ENCODE peak calls at places on chromosome 1, in eight cellular contexts. W is HS-5; I is NAMALWA; E is activated naive CD4-positive, alpha-beta T cell; R is GF-D8; C is stimulated activated naive CD4-positive, alpha-beta T cell; X is lung microvascular endothelial cell; K is stimulated activated CD4-positive, alpha-beta T cell treated with anti-CD3 and anti-CD28 coated beads, TNF-alpha, amount 100 ng/mL, for 1 hour. V is an unnamed sample.

GRCh38 chr1:231420959-231421615 is 1.0 kb downstream of the EGLN1 start:
- DNase-seq in W (no peak), I (peak), E (peak), R (no peak), C (peak), X (peak), K (peak), V (peak)

GRCh38 chr1:97691325-97691724 is 229.5 kb downstream of the DPYD start:
- DNase-seq in W (no peak), I (no peak), E (no peak), R (no peak), C (no peak), X (no peak), K (no peak), V (no peak)

GRCh38 chr1:229130028-229130668 is 140.8 kb upstream of the RAB4A start:
- DNase-seq in W (no peak), I (no peak), E (peak), R (peak), C (no peak), X (no peak), K (no peak), V (no peak)

GRCh38 chr1:184492543-184492942 is 105.7 kb downstream of the C1orf21 start:
- DNase-seq in W (no peak), I (no peak), E (no peak), R (no peak), C (no peak), X (no peak), K (no peak), V (no peak)

GRCh38 chr1:3522564-3523270 is 68.3 kb downstream of the ARHGEF16 start:
- DNase-seq in W (no peak), I (no peak), E (no peak), R (no peak), C (no peak), X (no peak), K (no peak), V (no peak)

GRCh38 chr1:88488277-88488676 is 195.8 kb upstream of the PKN2 start:
- DNase-seq in W (peak), I (no peak), E (no peak), R (no peak), C (no peak), X (peak), K (no peak), V (no peak)

GRCh38 chr1:212157252-212157651 is 121.7 kb downstream of the DTL start:
- DNase-seq in W (no peak), I (no peak), E (no peak), R (no peak), C (no peak), X (no peak), K (no peak), V (peak)

GRCh38 chr1:52296345-52296744 is 69.7 kb downstream of the CC2D1B start:
- DNase-seq in W (peak), I (peak), E (no peak), R (peak), C (no peak), X (peak), K (no peak), V (peak)

GRCh38 chr1:38817958-38818705 is 41.4 kb downstream of the RRAGC start:
- DNase-seq in W (no peak), I (peak), E (peak), R (no peak), C (no peak), X (peak), K (peak), V (no peak)

GRCh38 chr1:37817481-37817880 is 9.5 kb upstream of the YRDC start:
- DNase-seq in W (no peak), I (no peak), E (no peak), R (no peak), C (no peak), X (no peak), K (no peak), V (no peak)

GRCh38 chr1:1072849-1073742 is 1.0 kb downstream of the RNF223 start:
- DNase-seq in W (no peak), I (no peak), E (no peak), R (no peak), C (no peak), X (no peak), K (no peak), V (no peak)

GRCh38 chr1:184624051-184624450 is 130.6 kb downstream of the EDEM3 start:
- DNase-seq in W (no peak), I (no peak), E (no peak), R (no peak), C (no peak), X (no peak), K (no peak), V (peak)

GRCh38 chr1:8302181-8302681 is 15.7 kb upstream of the SLC45A1 start:
- DNase-seq in W (no peak), I (no peak), E (no peak), R (no peak), C (no peak), X (no peak), K (no peak), V (no peak)

GRCh38 chr1:162905759-162906158 is 44.8 kb upstream of the CCDC190 start:
- DNase-seq in W (peak), I (no peak), E (no peak), R (no peak), C (no peak), X (no peak), K (no peak), V (peak)

GRCh38 chr1:58988752-58989151 is 204.9 kb upstream of the JUN start:
- DNase-seq in W (no peak), I (no peak), E (no peak), R (no peak), C (no peak), X (no peak), K (no peak), V (no peak)

GRCh38 chr1:14780271-14780670 is 181.8 kb downstream of the KAZN start:
- DNase-seq in W (no peak), I (no peak), E (no peak), R (peak), C (no peak), X (no peak), K (no peak), V (no peak)

GRCh38 chr1:58649555-58649954 is 50.3 kb downstream of the MYSM1 start:
- DNase-seq in W (no peak), I (no peak), E (peak), R (no peak), C (no peak), X (no peak), K (no peak), V (no peak)